ENCODE peak calls at places on chromosomes 5 and 9, in nine cellular contexts. One of them, this sample, is unnamed.

GRCh38 chr9:95874989-95875304 is 544 bp upstream of the ERCC6L2 start:
- DNase-seq in H7: no peak
- DNase-seq in left cardiac atrium: peak; percentile 74
- DNase-seq in amygdala: no peak
- DNase-seq in neural crest cell: peak; percentile 26
- DNase-seq in CD8-positive, alpha-beta T cell: peak; percentile 66
- DNase-seq in SW480: peak; percentile 73
- DNase-seq in GM03348: peak; percentile 66
- DNase-seq in T-cell: peak; percentile 70
- DNase-seq in this sample: no peak

GRCh38 chr5:127942246-127943060 is 141.1 kb upstream of the SLC12A2 start:
- DNase-seq in CD8-positive, alpha-beta T cell: no peak
- DNase-seq in T-cell: no peak
- DNase-seq in H7: no peak
- DNase-seq in SW480: no peak
- DNase-seq in GM03348: no peak
- DNase-seq in left cardiac atrium: no peak
- DNase-seq in neural crest cell: no peak
- DNase-seq in amygdala: no peak
- DNase-seq in this sample: no peak

GRCh38 chr9:72930828-72931227 is 22.0 kb downstream of the ALDH1A1 start:
- DNase-seq in left cardiac atrium: no peak
- DNase-seq in amygdala: no peak
- DNase-seq in T-cell: no peak
- DNase-seq in neural crest cell: no peak
- DNase-seq in CD8-positive, alpha-beta T cell: no peak
- DNase-seq in GM03348: no peak
- DNase-seq in SW480: no peak
- DNase-seq in H7: peak; percentile 30
- DNase-seq in this sample: no peak

GRCh38 chr5:79301046-79301712 is 65.2 kb downstream of the JMY start:
- DNase-seq in GM03348: peak; percentile 24
- DNase-seq in CD8-positive, alpha-beta T cell: no peak
- DNase-seq in neural crest cell: no peak
- DNase-seq in T-cell: no peak
- DNase-seq in H7: no peak
- DNase-seq in SW480: no peak
- DNase-seq in left cardiac atrium: no peak
- DNase-seq in amygdala: no peak
- DNase-seq in this sample: no peak

GRCh38 chr9:101601904-101602765 is 7.4 kb upstream of the PPP3R2 start:
- DNase-seq in GM03348: peak; percentile 74
- DNase-seq in left cardiac atrium: no peak
- DNase-seq in SW480: peak; percentile 65
- DNase-seq in amygdala: no peak
- DNase-seq in neural crest cell: peak; percentile 18
- DNase-seq in T-cell: no peak
- DNase-seq in H7: peak; percentile 73
- DNase-seq in CD8-positive, alpha-beta T cell: no peak
- DNase-seq in this sample: no peak

GRCh38 chr5:72137826-72138409 is 30.6 kb downstream of the MAP1B start:
- DNase-seq in amygdala: no peak
- DNase-seq in SW480: peak; percentile 20
- DNase-seq in neural crest cell: no peak
- DNase-seq in CD8-positive, alpha-beta T cell: no peak
- DNase-seq in GM03348: no peak
- DNase-seq in left cardiac atrium: no peak
- DNase-seq in T-cell: no peak
- DNase-seq in H7: no peak
- DNase-seq in this sample: no peak

GRCh38 chr9:92668746-92669526 is 995 bp downstream of the IPPK start:
- DNase-seq in T-cell: no peak
- DNase-seq in GM03348: peak; percentile 88
- DNase-seq in CD8-positive, alpha-beta T cell: peak; percentile 27
- DNase-seq in neural crest cell: no peak
- DNase-seq in left cardiac atrium: peak; percentile 62
- DNase-seq in H7: peak; percentile 68
- DNase-seq in amygdala: no peak
- DNase-seq in SW480: peak; percentile 62
- DNase-seq in this sample: no peak

GRCh38 chr9:83449166-83449565 is 89.0 kb downstream of the FRMD3 start:
- DNase-seq in T-cell: no peak
- DNase-seq in SW480: no peak
- DNase-seq in CD8-positive, alpha-beta T cell: no peak
- DNase-seq in left cardiac atrium: no peak
- DNase-seq in GM03348: no peak
- DNase-seq in H7: no peak
- DNase-seq in neural crest cell: no peak
- DNase-seq in amygdala: no peak
- DNase-seq in this sample: no peak

GRCh38 chr9:87556821-87557220 is 59.2 kb downstream of the DAPK1 start:
- DNase-seq in amygdala: no peak
- DNase-seq in T-cell: no peak
- DNase-seq in left cardiac atrium: peak; percentile 28
- DNase-seq in GM03348: no peak
- DNase-seq in CD8-positive, alpha-beta T cell: no peak
- DNase-seq in neural crest cell: no peak
- DNase-seq in SW480: no peak
- DNase-seq in H7: no peak
- DNase-seq in this sample: no peak

GRCh38 chr5:116739648-116740047 is 165.0 kb upstream of the SEMA6A start:
- DNase-seq in CD8-positive, alpha-beta T cell: no peak
- DNase-seq in H7: no peak
- DNase-seq in amygdala: no peak
- DNase-seq in SW480: peak; percentile 62
- DNase-seq in T-cell: no peak
- DNase-seq in neural crest cell: no peak
- DNase-seq in left cardiac atrium: no peak
- DNase-seq in GM03348: no peak
- DNase-seq in this sample: no peak

GRCh38 chr5:109192543-109193281 is 217.1 kb downstream of the PJA2 start:
- DNase-seq in amygdala: no peak
- DNase-seq in CD8-positive, alpha-beta T cell: no peak
- DNase-seq in H7: no peak
- DNase-seq in neural crest cell: no peak
- DNase-seq in T-cell: no peak
- DNase-seq in SW480: peak; percentile 25
- DNase-seq in GM03348: no peak
- DNase-seq in left cardiac atrium: no peak
- DNase-seq in this sample: no peak

GRCh38 chr5:41637869-41638268 is 127.5 kb upstream of the PLCXD3 start:
- DNase-seq in H7: no peak
- DNase-seq in amygdala: no peak
- DNase-seq in T-cell: no peak
- DNase-seq in GM03348: peak; percentile 13
- DNase-seq in SW480: no peak
- DNase-seq in left cardiac atrium: no peak
- DNase-seq in CD8-positive, alpha-beta T cell: no peak
- DNase-seq in neural crest cell: no peak
- DNase-seq in this sample: no peak

GRCh38 chr5:143180751-143181150 is 222.7 kb downstream of the NR3C1 start:
- DNase-seq in neural crest cell: no peak
- DNase-seq in GM03348: no peak
- DNase-seq in amygdala: no peak
- DNase-seq in CD8-positive, alpha-beta T cell: no peak
- DNase-seq in T-cell: no peak
- DNase-seq in SW480: no peak
- DNase-seq in left cardiac atrium: no peak
- DNase-seq in H7: no peak
- DNase-seq in this sample: no peak